ENCODE peak calls at places on chromosome 20, in eight cellular contexts. One of them, this sample, is unnamed.

GRCh38 chr20:43936371-43936770 is 21.7 kb downstream of the TOX2 start:
- DNase-seq in CD8-positive, alpha-beta T cell: no peak
- DNase-seq in pancreas: no peak
- DNase-seq in endodermal cell: no peak
- DNase-seq in lower leg skin: no peak
- DNase-seq in breast epithelium: no peak
- DNase-seq in kidney: no peak
- DNase-seq in AG09309: no peak
- DNase-seq in this sample: no peak

GRCh38 chr20:62317167-62317655 is 14.4 kb downstream of the ADRM1 start:
- DNase-seq in CD8-positive, alpha-beta T cell: no peak
- DNase-seq in pancreas: no peak
- DNase-seq in endodermal cell: no peak
- DNase-seq in lower leg skin: no peak
- DNase-seq in breast epithelium: no peak
- DNase-seq in kidney: no peak
- DNase-seq in AG09309: no peak
- DNase-seq in this sample: no peak

GRCh38 chr20:10671221-10671849 is 2.5 kb downstream of the JAG1 start:
- DNase-seq in CD8-positive, alpha-beta T cell: no peak
- DNase-seq in pancreas: peak; percentile 84
- DNase-seq in endodermal cell: peak; percentile 88
- DNase-seq in lower leg skin: peak; percentile 89
- DNase-seq in breast epithelium: peak; percentile 80
- DNase-seq in kidney: peak; percentile 95
- DNase-seq in AG09309: peak; percentile 90
- DNase-seq in this sample: peak; percentile 94

GRCh38 chr20:4082406-4083102 is 67.2 kb upstream of the RNF24 start:
- DNase-seq in CD8-positive, alpha-beta T cell: peak; percentile 47
- DNase-seq in pancreas: peak; percentile 21
- DNase-seq in endodermal cell: peak; percentile 87
- DNase-seq in lower leg skin: peak; percentile 59
- DNase-seq in breast epithelium: peak; percentile 37
- DNase-seq in kidney: no peak
- DNase-seq in AG09309: no peak
- DNase-seq in this sample: peak; percentile 60

GRCh38 chr20:57869291-57869950 is 159.6 kb upstream of the PMEPA1 start:
- DNase-seq in CD8-positive, alpha-beta T cell: no peak
- DNase-seq in pancreas: no peak
- DNase-seq in endodermal cell: no peak
- DNase-seq in lower leg skin: no peak
- DNase-seq in breast epithelium: no peak
- DNase-seq in kidney: no peak
- DNase-seq in AG09309: no peak
- DNase-seq in this sample: peak; percentile 68

GRCh38 chr20:62481441-62482135 is 5.8 kb upstream of the GATA5 start:
- DNase-seq in CD8-positive, alpha-beta T cell: no peak
- DNase-seq in pancreas: no peak
- DNase-seq in endodermal cell: no peak
- DNase-seq in lower leg skin: no peak
- DNase-seq in breast epithelium: no peak
- DNase-seq in kidney: no peak
- DNase-seq in AG09309: no peak
- DNase-seq in this sample: no peak

GRCh38 chr20:34515484-34516037 is 661 bp upstream of the DYNLRB1 start:
- DNase-seq in CD8-positive, alpha-beta T cell: peak; percentile 83
- DNase-seq in pancreas: peak; percentile 69
- DNase-seq in endodermal cell: peak; percentile 94
- DNase-seq in lower leg skin: peak; percentile 70
- DNase-seq in breast epithelium: peak; percentile 50
- DNase-seq in kidney: peak; percentile 81
- DNase-seq in AG09309: no peak
- DNase-seq in this sample: peak; percentile 81

GRCh38 chr20:5557123-5557522 is 193.1 kb upstream of the SHLD1 start:
- DNase-seq in CD8-positive, alpha-beta T cell: peak; percentile 57
- DNase-seq in pancreas: no peak
- DNase-seq in endodermal cell: peak; percentile 88
- DNase-seq in lower leg skin: no peak
- DNase-seq in breast epithelium: no peak
- DNase-seq in kidney: no peak
- DNase-seq in AG09309: peak; percentile 8
- DNase-seq in this sample: no peak

GRCh38 chr20:8718214-8718613 is 350.7 kb upstream of the PLCB4 start:
- DNase-seq in CD8-positive, alpha-beta T cell: no peak
- DNase-seq in pancreas: no peak
- DNase-seq in endodermal cell: no peak
- DNase-seq in lower leg skin: no peak
- DNase-seq in breast epithelium: no peak
- DNase-seq in kidney: no peak
- DNase-seq in AG09309: no peak
- DNase-seq in this sample: no peak

GRCh38 chr20:12270863-12271262 is 353.2 kb downstream of the BTBD3 start:
- DNase-seq in CD8-positive, alpha-beta T cell: no peak
- DNase-seq in pancreas: no peak
- DNase-seq in endodermal cell: no peak
- DNase-seq in lower leg skin: no peak
- DNase-seq in breast epithelium: no peak
- DNase-seq in kidney: no peak
- DNase-seq in AG09309: no peak
- DNase-seq in this sample: no peak

GRCh38 chr20:43940518-43941225 is 26.0 kb downstream of the TOX2 start:
- DNase-seq in CD8-positive, alpha-beta T cell: no peak
- DNase-seq in pancreas: no peak
- DNase-seq in endodermal cell: no peak
- DNase-seq in lower leg skin: no peak
- DNase-seq in breast epithelium: no peak
- DNase-seq in kidney: no peak
- DNase-seq in AG09309: no peak
- DNase-seq in this sample: no peak

GRCh38 chr20:12482661-12483060 is 526.1 kb upstream of the SPTLC3 start:
- DNase-seq in CD8-positive, alpha-beta T cell: no peak
- DNase-seq in pancreas: no peak
- DNase-seq in endodermal cell: no peak
- DNase-seq in lower leg skin: no peak
- DNase-seq in breast epithelium: no peak
- DNase-seq in kidney: no peak
- DNase-seq in AG09309: no peak
- DNase-seq in this sample: no peak

GRCh38 chr20:24694157-24694726 is 224.8 kb downstream of the SYNDIG1 start:
- DNase-seq in CD8-positive, alpha-beta T cell: no peak
- DNase-seq in pancreas: no peak
- DNase-seq in endodermal cell: peak; percentile 22
- DNase-seq in lower leg skin: no peak
- DNase-seq in breast epithelium: peak; percentile 2
- DNase-seq in kidney: peak; percentile 70
- DNase-seq in AG09309: no peak
- DNase-seq in this sample: peak; percentile 69

GRCh38 chr20:5180421-5180820 is 53.6 kb downstream of the CDS2 start:
- DNase-seq in CD8-positive, alpha-beta T cell: no peak
- DNase-seq in pancreas: no peak
- DNase-seq in endodermal cell: no peak
- DNase-seq in lower leg skin: no peak
- DNase-seq in breast epithelium: no peak
- DNase-seq in kidney: no peak
- DNase-seq in AG09309: no peak
- DNase-seq in this sample: no peak

GRCh38 chr20:14198416-14198815 is 139.0 kb downstream of the FLRT3 start:
- DNase-seq in CD8-positive, alpha-beta T cell: no peak
- DNase-seq in pancreas: no peak
- DNase-seq in endodermal cell: no peak
- DNase-seq in lower leg skin: no peak
- DNase-seq in breast epithelium: no peak
- DNase-seq in kidney: no peak
- DNase-seq in AG09309: no peak
- DNase-seq in this sample: no peak
- TF ChIP-seq CTCF in CD8-positive, alpha-beta T cell: no peak
- TF ChIP-seq CTCF in pancreas: no peak
- TF ChIP-seq CTCF in endodermal cell: no peak
- TF ChIP-seq CTCF in lower leg skin: no peak
- TF ChIP-seq CTCF in breast epithelium: no peak
- TF ChIP-seq CTCF in kidney: no peak
- TF ChIP-seq CTCF in AG09309: no peak
- TF ChIP-seq CTCF in this sample: no peak

DNA sequence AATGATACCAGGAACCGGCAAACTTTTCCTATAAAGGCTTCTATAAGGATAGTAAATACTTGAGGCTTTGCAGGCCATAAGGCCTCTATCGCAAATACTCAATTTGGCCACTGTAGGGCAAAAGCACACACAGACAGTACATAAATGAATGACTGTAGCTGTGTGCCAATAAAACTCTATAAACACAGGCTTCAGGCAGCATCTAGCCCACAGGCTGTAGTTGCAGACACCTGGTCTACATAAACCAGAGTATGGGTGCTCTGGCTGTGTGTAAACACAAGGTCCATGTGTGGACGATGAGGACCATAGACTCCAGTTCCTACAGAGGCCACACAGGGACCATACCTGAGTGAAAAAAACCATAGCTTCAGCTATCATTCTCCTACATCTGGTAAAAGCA is 52.2 kb downstream of the ZMYND8 start:
- DNase-seq in CD8-positive, alpha-beta T cell: no peak
- DNase-seq in pancreas: no peak
- DNase-seq in endodermal cell: no peak
- DNase-seq in lower leg skin: no peak
- DNase-seq in breast epithelium: no peak
- DNase-seq in kidney: no peak
- DNase-seq in AG09309: no peak
- DNase-seq in this sample: no peak
- TF ChIP-seq CTCF in CD8-positive, alpha-beta T cell: no peak
- TF ChIP-seq CTCF in pancreas: no peak
- TF ChIP-seq CTCF in endodermal cell: peak; percentile 14
- TF ChIP-seq CTCF in lower leg skin: no peak
- TF ChIP-seq CTCF in breast epithelium: no peak
- TF ChIP-seq CTCF in kidney: no peak
- TF ChIP-seq CTCF in AG09309: no peak
- TF ChIP-seq CTCF in this sample: no peak

GRCh38 chr20:32333988-32334885 is 23.9 kb upstream of the ASXL1 start:
- DNase-seq in CD8-positive, alpha-beta T cell: peak; percentile 36
- DNase-seq in pancreas: peak; percentile 59
- DNase-seq in endodermal cell: no peak
- DNase-seq in lower leg skin: peak; percentile 40
- DNase-seq in breast epithelium: peak; percentile 29
- DNase-seq in kidney: peak; percentile 86
- DNase-seq in AG09309: no peak
- DNase-seq in this sample: no peak

GRCh38 chr20:32339116-32339515 is 19.0 kb upstream of the ASXL1 start:
- DNase-seq in CD8-positive, alpha-beta T cell: no peak
- DNase-seq in pancreas: no peak
- DNase-seq in endodermal cell: no peak
- DNase-seq in lower leg skin: no peak
- DNase-seq in breast epithelium: no peak
- DNase-seq in kidney: no peak
- DNase-seq in AG09309: no peak
- DNase-seq in this sample: no peak

GRCh38 chr20:32336918-32337347 is 21.2 kb upstream of the ASXL1 start:
- DNase-seq in CD8-positive, alpha-beta T cell: no peak
- DNase-seq in pancreas: no peak
- DNase-seq in endodermal cell: no peak
- DNase-seq in lower leg skin: no peak
- DNase-seq in breast epithelium: no peak
- DNase-seq in kidney: no peak
- DNase-seq in AG09309: no peak
- DNase-seq in this sample: no peak

GRCh38 chr20:32338665-32339064 is 19.5 kb upstream of the ASXL1 start:
- DNase-seq in CD8-positive, alpha-beta T cell: no peak
- DNase-seq in pancreas: no peak
- DNase-seq in endodermal cell: no peak
- DNase-seq in lower leg skin: no peak
- DNase-seq in breast epithelium: no peak
- DNase-seq in kidney: no peak
- DNase-seq in AG09309: no peak
- DNase-seq in this sample: no peak

DNA sequence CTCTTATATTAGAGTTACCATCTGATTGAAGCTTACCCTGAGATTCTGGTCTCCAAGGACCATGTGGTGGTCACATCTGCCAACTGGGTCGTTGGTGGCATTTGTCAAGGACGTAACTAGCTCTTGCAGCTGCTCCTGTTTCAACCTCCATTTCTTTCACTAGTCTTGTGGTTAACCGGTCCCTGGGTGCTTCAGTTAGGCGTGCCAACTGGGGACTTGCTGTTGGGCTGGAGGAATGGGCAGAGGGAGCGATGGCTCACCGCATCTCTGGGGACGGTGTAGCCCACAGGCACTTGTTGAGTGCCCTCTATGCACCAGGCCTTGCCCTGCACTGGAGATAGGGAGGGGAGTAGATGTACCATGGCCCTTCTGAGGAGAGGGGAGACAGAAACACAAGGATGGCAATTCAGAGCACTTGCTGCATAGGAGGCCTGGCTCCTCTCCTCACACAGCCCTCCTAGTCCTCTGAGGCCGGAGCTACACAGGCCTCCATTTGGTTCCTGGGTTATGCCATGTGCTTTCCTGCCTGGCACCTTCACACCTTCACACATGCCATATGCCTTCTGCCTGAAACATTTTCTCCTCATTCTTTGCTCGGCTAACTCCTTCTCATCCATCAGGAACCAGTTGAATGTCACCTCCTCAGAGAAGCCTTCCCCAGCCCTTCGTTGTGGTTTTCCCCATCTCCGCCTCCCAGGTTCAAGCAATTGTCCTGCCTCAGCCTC is 20.0 kb upstream of the ASXL1 start:
- DNase-seq in CD8-positive, alpha-beta T cell: no peak
- DNase-seq in pancreas: no peak
- DNase-seq in endodermal cell: no peak
- DNase-seq in lower leg skin: no peak
- DNase-seq in breast epithelium: no peak
- DNase-seq in kidney: no peak
- DNase-seq in AG09309: no peak
- DNase-seq in this sample: no peak
- TF ChIP-seq CTCF in CD8-positive, alpha-beta T cell: no peak
- TF ChIP-seq CTCF in pancreas: no peak
- TF ChIP-seq CTCF in endodermal cell: no peak
- TF ChIP-seq CTCF in lower leg skin: no peak
- TF ChIP-seq CTCF in breast epithelium: no peak
- TF ChIP-seq CTCF in kidney: no peak
- TF ChIP-seq CTCF in AG09309: no peak
- TF ChIP-seq CTCF in this sample: no peak

GRCh38 chr20:63578224-63579016 is 4.4 kb upstream of the HELZ2 start:
- DNase-seq in CD8-positive, alpha-beta T cell: peak; percentile 26
- DNase-seq in pancreas: no peak
- DNase-seq in endodermal cell: no peak
- DNase-seq in lower leg skin: no peak
- DNase-seq in breast epithelium: no peak
- DNase-seq in kidney: no peak
- DNase-seq in AG09309: no peak
- DNase-seq in this sample: no peak

GRCh38 chr20:63577317-63577894 is 3.4 kb upstream of the HELZ2 start:
- DNase-seq in CD8-positive, alpha-beta T cell: peak; percentile 15
- DNase-seq in pancreas: peak; percentile 69
- DNase-seq in endodermal cell: no peak
- DNase-seq in lower leg skin: no peak
- DNase-seq in breast epithelium: peak; percentile 52
- DNase-seq in kidney: peak; percentile 83
- DNase-seq in AG09309: no peak
- DNase-seq in this sample: no peak

GRCh38 chr20:63579017-63579705 is 5.1 kb upstream of the HELZ2 start:
- DNase-seq in CD8-positive, alpha-beta T cell: peak; percentile 14
- DNase-seq in pancreas: no peak
- DNase-seq in endodermal cell: no peak
- DNase-seq in lower leg skin: no peak
- DNase-seq in breast epithelium: no peak
- DNase-seq in kidney: no peak
- DNase-seq in AG09309: no peak
- DNase-seq in this sample: no peak

GRCh38 chr20:63582382-63583063 is 8.5 kb upstream of the HELZ2 start:
- DNase-seq in CD8-positive, alpha-beta T cell: peak; percentile 12
- DNase-seq in pancreas: no peak
- DNase-seq in endodermal cell: no peak
- DNase-seq in lower leg skin: no peak
- DNase-seq in breast epithelium: no peak
- DNase-seq in kidney: no peak
- DNase-seq in AG09309: no peak
- DNase-seq in this sample: no peak

GRCh38 chr20:63580796-63581461 is 6.9 kb upstream of the HELZ2 start:
- DNase-seq in CD8-positive, alpha-beta T cell: peak; percentile 84
- DNase-seq in pancreas: no peak
- DNase-seq in endodermal cell: peak; percentile 67
- DNase-seq in lower leg skin: no peak
- DNase-seq in breast epithelium: no peak
- DNase-seq in kidney: no peak
- DNase-seq in AG09309: peak; percentile 13
- DNase-seq in this sample: no peak
- TF ChIP-seq CTCF in CD8-positive, alpha-beta T cell: peak; percentile 64
- TF ChIP-seq CTCF in pancreas: no peak
- TF ChIP-seq CTCF in endodermal cell: peak; percentile 67
- TF ChIP-seq CTCF in lower leg skin: no peak
- TF ChIP-seq CTCF in breast epithelium: peak; percentile 43
- TF ChIP-seq CTCF in kidney: peak; percentile 30
- TF ChIP-seq CTCF in AG09309: peak; percentile 72
- TF ChIP-seq CTCF in this sample: peak; percentile 46